ENCODE peak calls at places on chromosomes 3 and 15, in seven cellular contexts. Y, F, T, S, P, J and Q are unnamed samples.

GRCh38 chr3:66675383-66675782 is 174.6 kb upstream of the LRIG1 start:
- DNase-seq in F (no peak), S (no peak), P (no peak), J (no peak), Y (no peak), T (peak; percentile 72), Q (no peak)

GRCh38 chr3:183359036-183359435 is 69.4 kb downstream of the MCF2L2 start:
- DNase-seq in J (no peak), P (no peak), T (no peak), S (no peak), F (no peak), Y (no peak), Q (no peak)

GRCh38 chr3:120203621-120204020 is 81.4 kb downstream of the GPR156 start:
- DNase-seq in P (no peak), Y (no peak), T (peak; percentile 8), S (no peak), F (no peak), J (no peak), Q (no peak)

GRCh38 chr15:66985653-66986052 is 79.7 kb upstream of the SMAD3 start:
- DNase-seq in S (no peak), P (no peak), F (no peak), J (no peak), Y (no peak), T (no peak), Q (no peak)

GRCh38 chr3:152193673-152194267 is 75.0 kb upstream of the MBNL1 start:
- DNase-seq in Y (no peak), J (no peak), F (no peak), T (no peak), P (no peak), S (no peak), Q (no peak)

GRCh38 chr15:39828374-39828931 is 45.8 kb upstream of the FSIP1 start:
- DNase-seq in T (peak; percentile 78), P (peak; percentile 35), J (peak; percentile 45), Y (no peak), S (no peak), F (no peak), Q (peak; percentile 11)

GRCh38 chr3:140494970-140495369 is 182.9 kb upstream of the TRIM42 start:
- DNase-seq in J (no peak), T (peak; percentile 17), P (no peak), F (no peak), S (no peak), Y (no peak), Q (no peak)

GRCh38 chr3:3772920-3773319 is 26.3 kb upstream of the LRRN1 start:
- DNase-seq in F (no peak), S (no peak), T (no peak), J (no peak), P (no peak), Y (no peak), Q (no peak)

GRCh38 chr15:70625438-70625837 is 137.9 kb downstream of the UACA start:
- DNase-seq in Y (no peak), S (no peak), J (no peak), F (no peak), T (no peak), P (no peak), Q (no peak)

GRCh38 chr3:195906865-195907729 is 1.3 kb downstream of the TNK2 start:
- DNase-seq in F (no peak), Y (peak; percentile 77), J (peak; percentile 41), P (no peak), T (no peak), S (peak; percentile 80), Q (no peak)

GRCh38 chr15:96366526-96366877 is 36.0 kb downstream of the NR2F2 start:
- DNase-seq in F (no peak), Y (no peak), P (no peak), S (no peak), T (no peak), J (no peak), Q (no peak)

GRCh38 chr15:100910556-100910955 is 8.6 kb upstream of the LRRK1 start:
- DNase-seq in Y (no peak), T (no peak), S (peak; percentile 30), F (no peak), P (no peak), J (no peak), Q (no peak)

GRCh38 chr15:58918239-58918638 is 15.2 kb downstream of the SLTM start:
- DNase-seq in S (no peak), F (no peak), Y (no peak), T (peak; percentile 57), P (no peak), J (no peak), Q (no peak)

GRCh38 chr15:42133892-42134502 is 22.4 kb downstream of the PLA2G4F start:
- DNase-seq in P (peak; percentile 42), T (peak; percentile 17), J (peak; percentile 70), F (peak; percentile 34), Y (no peak), S (peak; percentile 69), Q (peak; percentile 64)

GRCh38 chr3:69389520-69390248 is 3.8 kb upstream of the FRMD4B start:
- DNase-seq in J (no peak), S (no peak), Y (no peak), P (no peak), T (no peak), F (no peak), Q (no peak)

GRCh38 chr15:75718326-75718725 is 5.7 kb upstream of the CSPG4 start:
- DNase-seq in S (peak; percentile 64), P (peak; percentile 49), Y (no peak), F (no peak), T (peak; percentile 58), J (no peak), Q (no peak)

GRCh38 chr3:14687360-14687759 is 12.4 kb downstream of the C3orf20 start:
- DNase-seq in Y (no peak), F (no peak), P (no peak), S (no peak), J (no peak), T (no peak), Q (no peak)

GRCh38 chr15:77098572-77098971 is 27.7 kb upstream of the TSPAN3 start:
- DNase-seq in Y (no peak), P (no peak), F (no peak), S (no peak), T (no peak), J (no peak), Q (no peak)

GRCh38 chr3:166533740-166534139 is 696.5 kb upstream of the BCHE start:
- DNase-seq in P (no peak), Y (no peak), J (no peak), F (no peak), S (no peak), T (no peak), Q (no peak)

GRCh38 chr15:36356511-36356910 is 222.9 kb upstream of the CDIN1 start:
- DNase-seq in S (no peak), T (no peak), Y (no peak), P (no peak), J (no peak), F (no peak), Q (no peak)

GRCh38 chr3:126706631-126707030 is 2.6 kb downstream of the CHCHD6 start:
- DNase-seq in F (no peak), Y (no peak), S (no peak), T (no peak), P (no peak), J (no peak), Q (no peak)

GRCh38 chr3:191217331-191217730 is 18.3 kb downstream of the OSTN start:
- DNase-seq in P (no peak), F (no peak), S (no peak), Y (no peak), J (no peak), T (no peak), Q (no peak)

GRCh38 chr3:158842946-158843345 is 41.1 kb downstream of the MFSD1 start:
- DNase-seq in F (no peak), T (no peak), Y (no peak), J (no peak), S (no peak), P (no peak), Q (no peak)

GRCh38 chr3:102183186-102183585 is 251.6 kb upstream of the ZPLD1 start:
- DNase-seq in P (no peak), T (no peak), Y (no peak), J (no peak), S (no peak), F (no peak), Q (no peak)

GRCh38 chr3:160842021-160843005 is 86.3 kb downstream of the PPM1L start:
- DNase-seq in J (no peak), S (no peak), F (no peak), T (no peak), Y (no peak), P (no peak), Q (no peak)

GRCh38 chr3:75176886-75177285 is 487.2 kb upstream of the FRG2C start:
- DNase-seq in Y (no peak), F (no peak), P (no peak), S (no peak), T (no peak), J (no peak), Q (no peak)

GRCh38 chr3:75171632-75172230 is 492.4 kb upstream of the FRG2C start:
- DNase-seq in T (peak; percentile 2), J (no peak), S (no peak), P (peak; percentile 22), Y (no peak), F (no peak), Q (no peak)
- TF ChIP-seq CTCF in T (peak; percentile 49), J (no peak), S (no peak), P (peak; percentile 65), Y (no peak), F (peak; percentile 49), Q (peak; percentile 45)

GRCh38 chr3:52452570-52453221 is 1.1 kb downstream of the TNNC1 start:
- DNase-seq in Y (no peak), P (no peak), S (no peak), J (peak; percentile 41), F (no peak), T (no peak), Q (no peak)
- H3K27ac ChIP-seq in Y (no peak overlapping the region), P (no peak overlapping the region), S (no peak overlapping the region), J (no peak overlapping the region), F (peak overlapping the region; percentile 36), T (no peak overlapping the region), Q (peak overlapping the region; percentile 89)

GRCh38 chr15:84747423-84748273 is 744 bp upstream of the ZNF592 start:
- DNase-seq in S (peak; percentile 89), Y (peak; percentile 69), J (peak; percentile 87), F (no peak), P (peak; percentile 87), T (peak; percentile 71), Q (peak; percentile 68)
- TF ChIP-seq CTCF in S (no peak), Y (peak; percentile 24), J (no peak), F (no peak), P (no peak), T (no peak), Q (no peak)

DNA sequence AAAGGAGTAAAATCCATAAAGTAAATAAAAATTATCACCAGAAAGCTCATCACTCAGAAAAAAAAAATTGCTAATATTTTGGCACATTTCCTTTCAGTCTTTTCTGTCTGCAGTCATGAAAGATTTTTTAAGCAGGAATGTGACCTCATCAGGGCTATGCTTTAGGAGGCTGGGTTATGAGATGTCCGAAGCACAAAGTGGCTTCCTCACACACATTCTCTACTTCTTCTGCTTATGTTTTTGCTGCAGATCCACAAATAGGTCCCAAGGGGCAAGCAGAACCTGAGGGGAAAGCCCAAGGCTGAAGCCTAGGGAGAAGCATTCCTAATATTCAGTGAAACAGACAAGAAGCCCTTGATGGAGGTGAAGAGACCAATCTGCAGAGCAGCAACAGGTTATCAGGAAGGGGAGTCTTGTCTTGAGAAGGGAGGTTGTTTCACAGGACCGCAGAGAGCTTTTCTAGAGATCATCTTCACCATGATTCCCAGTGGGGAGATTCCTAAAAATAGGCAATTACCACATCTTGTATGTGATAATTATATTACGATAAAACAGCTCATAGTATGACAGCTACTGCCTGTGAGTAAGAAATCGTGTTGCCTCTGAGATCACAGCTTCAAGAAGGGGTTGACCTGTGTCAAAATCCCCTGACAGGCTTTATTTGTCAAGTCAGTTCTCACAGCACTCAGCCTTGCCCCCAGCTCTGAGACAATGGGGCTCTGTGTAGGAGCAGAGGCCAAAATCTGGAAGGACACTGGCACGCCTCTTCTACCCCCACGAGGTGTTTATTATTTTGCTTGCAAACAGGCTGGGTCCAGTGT is 60.5 kb downstream of the IGF2BP2 start:
- DNase-seq in T (peak; percentile 56), Y (no peak), F (no peak), P (no peak), J (no peak), S (no peak), Q (no peak)
- H3K27ac ChIP-seq in T (peak overlapping the region; percentile 66), Y (peak overlapping the region; percentile 45), F (no peak overlapping the region), P (no peak overlapping the region), J (peak overlapping the region; percentile 8), S (peak overlapping the region; percentile 35), Q (no peak overlapping the region)